ENCODE peak calls at places on chromosomes 7 and 10, in four cellular contexts. One of them, this sample, is unnamed.

GRCh38 chr7:47266131-47266706 is 315.7 kb downstream of the TNS3 start:
- DNase-seq in mesendoderm: peak
- DNase-seq in CD4-positive, CD25-positive, alpha-beta regulatory T cell: no peak
- DNase-seq in fibroblast of mammary gland: peak
- DNase-seq in this sample: peak

GRCh38 chr10:122861724-122862161 is 16.1 kb upstream of the CUZD1 start:
- DNase-seq in fibroblast of mammary gland: peak
- DNase-seq in mesendoderm: no peak
- DNase-seq in CD4-positive, CD25-positive, alpha-beta regulatory T cell: no peak
- DNase-seq in this sample: no peak

GRCh38 chr10:129960493-129961273 is 3.4 kb downstream of the EBF3 start:
- DNase-seq in fibroblast of mammary gland: no peak
- DNase-seq in CD4-positive, CD25-positive, alpha-beta regulatory T cell: no peak
- DNase-seq in mesendoderm: no peak
- DNase-seq in this sample: no peak

GRCh38 chr10:113557389-113558321 is 4.8 kb downstream of the HABP2 start:
- DNase-seq in CD4-positive, CD25-positive, alpha-beta regulatory T cell: no peak
- DNase-seq in mesendoderm: no peak
- DNase-seq in fibroblast of mammary gland: no peak
- DNase-seq in this sample: no peak

GRCh38 chr10:99843310-99843709 is 60.9 kb downstream of the ABCC2 start:
- DNase-seq in CD4-positive, CD25-positive, alpha-beta regulatory T cell: no peak
- DNase-seq in mesendoderm: no peak
- DNase-seq in fibroblast of mammary gland: peak
- DNase-seq in this sample: no peak

GRCh38 chr7:9242604-9243003 is 809.2 kb downstream of the NXPH1 start:
- DNase-seq in CD4-positive, CD25-positive, alpha-beta regulatory T cell: no peak
- DNase-seq in mesendoderm: no peak
- DNase-seq in fibroblast of mammary gland: no peak
- DNase-seq in this sample: no peak

GRCh38 chr7:137354361-137354760 is 10.8 kb upstream of the PTN start:
- DNase-seq in CD4-positive, CD25-positive, alpha-beta regulatory T cell: no peak
- DNase-seq in mesendoderm: no peak
- DNase-seq in fibroblast of mammary gland: peak
- DNase-seq in this sample: no peak

GRCh38 chr10:72283131-72283530 is 9.4 kb downstream of the DDIT4 start:
- DNase-seq in mesendoderm: no peak
- DNase-seq in fibroblast of mammary gland: no peak
- DNase-seq in CD4-positive, CD25-positive, alpha-beta regulatory T cell: no peak
- DNase-seq in this sample: no peak

GRCh38 chr10:79399242-79399831 is 46.1 kb downstream of the ZCCHC24 start:
- DNase-seq in fibroblast of mammary gland: peak
- DNase-seq in mesendoderm: peak
- DNase-seq in CD4-positive, CD25-positive, alpha-beta regulatory T cell: no peak
- DNase-seq in this sample: peak

GRCh38 chr7:140605337-140605736 is 35.3 kb downstream of the DENND2A start:
- DNase-seq in fibroblast of mammary gland: peak
- DNase-seq in mesendoderm: peak
- DNase-seq in CD4-positive, CD25-positive, alpha-beta regulatory T cell: no peak
- DNase-seq in this sample: no peak

GRCh38 chr7:92836489-92837213 is at the start of gene CDK6:
- DNase-seq in mesendoderm: peak
- DNase-seq in CD4-positive, CD25-positive, alpha-beta regulatory T cell: peak
- DNase-seq in fibroblast of mammary gland: peak
- DNase-seq in this sample: peak

GRCh38 chr7:142876236-142876960 is 9.1 kb downstream of the TRPV6 start:
- DNase-seq in fibroblast of mammary gland: no peak
- DNase-seq in CD4-positive, CD25-positive, alpha-beta regulatory T cell: no peak
- DNase-seq in mesendoderm: no peak
- DNase-seq in this sample: no peak

GRCh38 chr10:50846753-50847152 is 38.7 kb downstream of the A1CF start:
- DNase-seq in mesendoderm: peak
- DNase-seq in fibroblast of mammary gland: peak
- DNase-seq in CD4-positive, CD25-positive, alpha-beta regulatory T cell: no peak
- DNase-seq in this sample: no peak

GRCh38 chr10:123945506-123945905 is 53.9 kb upstream of the CPXM2 start:
- DNase-seq in mesendoderm: peak
- DNase-seq in fibroblast of mammary gland: peak
- DNase-seq in CD4-positive, CD25-positive, alpha-beta regulatory T cell: no peak
- DNase-seq in this sample: no peak

GRCh38 chr10:7406712-7407333 is 4.0 kb downstream of the SFMBT2 start:
- DNase-seq in fibroblast of mammary gland: no peak
- DNase-seq in mesendoderm: peak
- DNase-seq in CD4-positive, CD25-positive, alpha-beta regulatory T cell: no peak
- DNase-seq in this sample: no peak

DNA sequence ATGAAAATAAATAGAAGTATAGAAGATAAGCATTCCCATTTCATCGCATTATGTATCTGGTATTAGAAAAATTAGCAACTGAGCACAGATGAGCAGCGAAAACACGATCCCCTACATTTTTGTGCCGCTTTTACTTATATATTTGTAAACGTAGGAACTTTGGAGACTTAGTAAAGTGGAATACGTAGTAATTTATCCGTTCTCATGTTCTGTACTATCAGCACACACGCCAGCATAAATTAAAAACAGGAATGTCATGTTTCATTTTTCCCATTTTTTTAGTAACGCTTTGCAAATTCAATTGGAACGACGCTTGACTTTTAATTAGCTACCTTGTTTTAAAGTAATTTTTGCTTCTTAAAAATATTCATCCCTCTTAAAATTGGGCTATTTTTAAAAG is 2.4 kb downstream of the ZNRF2 start:
- DNase-seq in mesendoderm: no peak
- DNase-seq in CD4-positive, CD25-positive, alpha-beta regulatory T cell: no peak
- DNase-seq in fibroblast of mammary gland: no peak
- DNase-seq in this sample: no peak
- H3K4me3 ChIP-seq in mesendoderm: no peak
- H3K4me3 ChIP-seq in CD4-positive, CD25-positive, alpha-beta regulatory T cell: peak
- H3K4me3 ChIP-seq in fibroblast of mammary gland: peak
- H3K4me3 ChIP-seq in this sample: peak

DNA sequence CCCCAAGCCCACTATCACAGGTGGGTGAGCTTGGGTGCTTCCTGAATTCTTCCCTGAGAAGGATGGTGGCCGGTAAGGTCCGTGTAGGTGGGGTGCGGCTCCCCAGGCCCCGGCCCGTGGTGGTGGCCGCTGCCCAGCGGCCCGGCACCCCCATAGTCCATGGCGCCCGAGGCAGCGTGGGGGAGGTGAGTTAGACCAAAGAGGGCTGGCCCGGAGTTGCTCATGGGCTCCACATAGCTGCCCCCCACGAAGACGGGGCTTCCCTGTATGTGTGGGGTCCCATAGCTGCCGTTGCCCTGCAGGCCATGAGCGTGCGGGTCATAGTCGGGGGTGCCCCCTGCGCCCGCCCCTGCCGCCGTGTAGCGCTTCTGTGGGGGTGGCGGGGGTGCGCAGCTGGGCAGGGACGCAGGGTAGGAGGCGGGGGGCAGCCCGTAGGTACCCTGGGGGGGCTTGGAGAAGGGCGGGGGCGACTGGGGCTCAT is 5.5 kb upstream of the HOXA2 start:
- DNase-seq in mesendoderm: no peak
- DNase-seq in fibroblast of mammary gland: no peak
- DNase-seq in CD4-positive, CD25-positive, alpha-beta regulatory T cell: no peak
- DNase-seq in this sample: no peak
- H3K4me3 ChIP-seq in mesendoderm: no peak
- H3K4me3 ChIP-seq in fibroblast of mammary gland: peak
- H3K4me3 ChIP-seq in CD4-positive, CD25-positive, alpha-beta regulatory T cell: no peak
- H3K4me3 ChIP-seq in this sample: no peak

GRCh38 chr10:97321807-97322195 is 2.7 kb downstream of the FRAT1 start:
- DNase-seq in fibroblast of mammary gland: no peak
- DNase-seq in CD4-positive, CD25-positive, alpha-beta regulatory T cell: no peak
- DNase-seq in mesendoderm: peak
- DNase-seq in this sample: no peak
- H3K4me3 ChIP-seq in fibroblast of mammary gland: no peak
- H3K4me3 ChIP-seq in CD4-positive, CD25-positive, alpha-beta regulatory T cell: peak
- H3K4me3 ChIP-seq in mesendoderm: no peak
- H3K4me3 ChIP-seq in this sample: no peak

DNA sequence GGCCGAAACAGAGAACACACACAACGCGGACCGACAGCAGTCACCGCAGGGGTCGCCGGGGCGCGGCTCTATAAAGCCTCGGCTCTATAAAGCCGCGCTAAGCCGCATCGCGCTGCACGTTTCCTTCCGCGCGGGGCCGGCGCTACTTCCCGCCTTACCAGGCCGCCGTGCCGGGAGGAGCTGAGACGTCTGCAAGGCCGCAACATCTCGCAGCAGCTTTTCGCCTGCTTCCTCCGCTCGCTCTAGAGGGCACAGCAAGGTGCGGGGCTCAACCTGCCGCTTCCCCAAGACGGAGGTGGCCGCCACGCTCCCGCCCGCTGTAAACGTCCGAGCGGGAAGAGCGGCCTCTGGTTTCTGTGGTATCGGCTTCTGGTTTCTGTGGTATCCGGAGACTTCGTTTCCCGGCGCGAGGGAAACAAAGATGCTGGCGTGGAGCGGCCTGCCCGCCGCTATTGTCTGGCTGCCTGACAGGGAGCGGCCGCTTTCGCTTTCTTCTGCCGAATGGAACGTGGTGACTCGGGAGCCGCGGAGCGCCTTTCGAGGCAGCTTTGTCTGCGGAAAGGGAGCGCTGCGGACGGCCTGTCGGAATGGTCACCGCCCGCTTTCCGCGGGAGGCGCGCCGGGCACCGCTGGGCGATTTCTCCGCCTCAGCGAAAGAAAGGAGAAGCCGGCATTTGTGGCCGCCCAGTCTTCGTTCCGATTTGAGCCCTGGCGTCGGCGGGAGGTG is 91.8 kb downstream of the SPAG6 start:
- DNase-seq in fibroblast of mammary gland: peak
- DNase-seq in CD4-positive, CD25-positive, alpha-beta regulatory T cell: peak
- DNase-seq in mesendoderm: peak
- DNase-seq in this sample: peak
- H3K4me3 ChIP-seq in fibroblast of mammary gland: peak
- H3K4me3 ChIP-seq in CD4-positive, CD25-positive, alpha-beta regulatory T cell: peak
- H3K4me3 ChIP-seq in mesendoderm: peak
- H3K4me3 ChIP-seq in this sample: peak

DNA sequence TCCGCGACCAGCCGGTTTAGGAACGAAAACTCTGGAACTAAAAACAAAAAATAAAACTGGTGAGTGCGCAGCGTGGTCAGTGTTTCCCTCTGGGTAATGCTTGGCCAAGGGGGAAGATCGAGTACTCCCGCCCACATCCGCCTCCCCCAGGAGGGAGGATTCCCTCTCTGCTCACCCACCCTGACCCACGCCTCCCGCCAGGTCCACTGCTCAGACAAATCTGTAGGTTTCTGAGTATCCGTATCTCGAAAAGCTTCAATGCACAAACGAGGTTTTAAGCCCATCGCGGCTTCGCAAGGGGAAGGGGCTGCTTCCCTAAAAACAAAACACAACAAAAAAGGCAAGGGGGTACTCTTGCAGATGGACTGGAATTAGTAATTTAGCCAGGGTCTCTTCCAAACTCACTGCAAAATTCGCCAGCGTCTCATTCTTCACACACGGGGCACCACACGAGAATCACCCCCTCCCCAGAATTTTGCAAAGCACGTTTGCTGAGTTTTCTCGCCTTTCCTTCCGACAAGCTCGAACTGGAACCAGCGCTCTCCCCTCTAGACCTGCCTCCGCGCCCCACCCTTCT is 75.2 kb downstream of the INSIG1 start:
- DNase-seq in fibroblast of mammary gland: no peak
- DNase-seq in mesendoderm: no peak
- DNase-seq in CD4-positive, CD25-positive, alpha-beta regulatory T cell: no peak
- DNase-seq in this sample: no peak
- H3K4me3 ChIP-seq in fibroblast of mammary gland: no peak
- H3K4me3 ChIP-seq in mesendoderm: no peak
- H3K4me3 ChIP-seq in CD4-positive, CD25-positive, alpha-beta regulatory T cell: no peak
- H3K4me3 ChIP-seq in this sample: no peak